ENCODE peak calls at places on chromosome 12, in seven cellular contexts. One of them, this sample, is unnamed.

GRCh38 chr12:119154435-119154818 is 24.3 kb upstream of the HSPB8 start:
- DNase-seq in HS-5: no peak
- DNase-seq in stimulated activated naive B cell treated with anti-CD40 and anti-IgM and Interleukin-4, amounts not matched to agents 10 μg/mL and 1 μg/mL and 100 μg/mL, for 72 hours: no peak
- DNase-seq in A172: no peak
- DNase-seq in cardiac fibroblast: no peak
- DNase-seq in stimulated activated CD4-positive, alpha-beta T cell treated with anti-CD3 and anti-CD28 coated beads, Interleukin-1b, Interleukin-23, amount 100 ng/mL, for 24 hours: no peak
- DNase-seq in SJCRH30: no peak
- DNase-seq in this sample: no peak

GRCh38 chr12:132640936-132641335 is 22.4 kb downstream of the P2RX2 start:
- DNase-seq in HS-5: no peak
- DNase-seq in stimulated activated naive B cell treated with anti-CD40 and anti-IgM and Interleukin-4, amounts not matched to agents 10 μg/mL and 1 μg/mL and 100 μg/mL, for 72 hours: no peak
- DNase-seq in A172: no peak
- DNase-seq in cardiac fibroblast: no peak
- DNase-seq in stimulated activated CD4-positive, alpha-beta T cell treated with anti-CD3 and anti-CD28 coated beads, Interleukin-1b, Interleukin-23, amount 100 ng/mL, for 24 hours: no peak
- DNase-seq in SJCRH30: no peak
- DNase-seq in this sample: no peak

GRCh38 chr12:128076188-128076587 is 190.8 kb upstream of the TMEM132C start:
- DNase-seq in HS-5: peak; percentile 71
- DNase-seq in stimulated activated naive B cell treated with anti-CD40 and anti-IgM and Interleukin-4, amounts not matched to agents 10 μg/mL and 1 μg/mL and 100 μg/mL, for 72 hours: no peak
- DNase-seq in A172: peak; percentile 93
- DNase-seq in cardiac fibroblast: peak; percentile 30
- DNase-seq in stimulated activated CD4-positive, alpha-beta T cell treated with anti-CD3 and anti-CD28 coated beads, Interleukin-1b, Interleukin-23, amount 100 ng/mL, for 24 hours: no peak
- DNase-seq in SJCRH30: no peak
- DNase-seq in this sample: peak; percentile 48

GRCh38 chr12:97168804-97169203 is 261.7 kb downstream of the NEDD1 start:
- DNase-seq in HS-5: no peak
- DNase-seq in stimulated activated naive B cell treated with anti-CD40 and anti-IgM and Interleukin-4, amounts not matched to agents 10 μg/mL and 1 μg/mL and 100 μg/mL, for 72 hours: no peak
- DNase-seq in A172: no peak
- DNase-seq in cardiac fibroblast: no peak
- DNase-seq in stimulated activated CD4-positive, alpha-beta T cell treated with anti-CD3 and anti-CD28 coated beads, Interleukin-1b, Interleukin-23, amount 100 ng/mL, for 24 hours: no peak
- DNase-seq in SJCRH30: no peak
- DNase-seq in this sample: no peak

GRCh38 chr12:3134526-3135135 is 57.5 kb downstream of the TSPAN9 start:
- DNase-seq in HS-5: no peak
- DNase-seq in stimulated activated naive B cell treated with anti-CD40 and anti-IgM and Interleukin-4, amounts not matched to agents 10 μg/mL and 1 μg/mL and 100 μg/mL, for 72 hours: no peak
- DNase-seq in A172: no peak
- DNase-seq in cardiac fibroblast: no peak
- DNase-seq in stimulated activated CD4-positive, alpha-beta T cell treated with anti-CD3 and anti-CD28 coated beads, Interleukin-1b, Interleukin-23, amount 100 ng/mL, for 24 hours: no peak
- DNase-seq in SJCRH30: no peak
- DNase-seq in this sample: no peak

GRCh38 chr12:45732250-45732649 is 2.7 kb downstream of the ARID2 start:
- DNase-seq in HS-5: no peak
- DNase-seq in stimulated activated naive B cell treated with anti-CD40 and anti-IgM and Interleukin-4, amounts not matched to agents 10 μg/mL and 1 μg/mL and 100 μg/mL, for 72 hours: no peak
- DNase-seq in A172: peak; percentile 16
- DNase-seq in cardiac fibroblast: peak; percentile 46
- DNase-seq in stimulated activated CD4-positive, alpha-beta T cell treated with anti-CD3 and anti-CD28 coated beads, Interleukin-1b, Interleukin-23, amount 100 ng/mL, for 24 hours: no peak
- DNase-seq in SJCRH30: no peak
- DNase-seq in this sample: no peak

GRCh38 chr12:104219361-104219892 is 3.8 kb downstream of the TXNRD1 start:
- DNase-seq in HS-5: peak; percentile 97
- DNase-seq in stimulated activated naive B cell treated with anti-CD40 and anti-IgM and Interleukin-4, amounts not matched to agents 10 μg/mL and 1 μg/mL and 100 μg/mL, for 72 hours: no peak
- DNase-seq in A172: peak; percentile 99
- DNase-seq in cardiac fibroblast: peak; percentile 98
- DNase-seq in stimulated activated CD4-positive, alpha-beta T cell treated with anti-CD3 and anti-CD28 coated beads, Interleukin-1b, Interleukin-23, amount 100 ng/mL, for 24 hours: no peak
- DNase-seq in SJCRH30: no peak
- DNase-seq in this sample: peak; percentile 99

GRCh38 chr12:111788178-111788654 is 21.5 kb downstream of the ALDH2 start:
- DNase-seq in HS-5: no peak
- DNase-seq in stimulated activated naive B cell treated with anti-CD40 and anti-IgM and Interleukin-4, amounts not matched to agents 10 μg/mL and 1 μg/mL and 100 μg/mL, for 72 hours: no peak
- DNase-seq in A172: no peak
- DNase-seq in cardiac fibroblast: peak; percentile 57
- DNase-seq in stimulated activated CD4-positive, alpha-beta T cell treated with anti-CD3 and anti-CD28 coated beads, Interleukin-1b, Interleukin-23, amount 100 ng/mL, for 24 hours: no peak
- DNase-seq in SJCRH30: peak; percentile 86
- DNase-seq in this sample: no peak

GRCh38 chr12:91515944-91516739 is 333.5 kb upstream of the DCN start:
- DNase-seq in HS-5: no peak
- DNase-seq in stimulated activated naive B cell treated with anti-CD40 and anti-IgM and Interleukin-4, amounts not matched to agents 10 μg/mL and 1 μg/mL and 100 μg/mL, for 72 hours: no peak
- DNase-seq in A172: no peak
- DNase-seq in cardiac fibroblast: no peak
- DNase-seq in stimulated activated CD4-positive, alpha-beta T cell treated with anti-CD3 and anti-CD28 coated beads, Interleukin-1b, Interleukin-23, amount 100 ng/mL, for 24 hours: no peak
- DNase-seq in SJCRH30: no peak
- DNase-seq in this sample: no peak

GRCh38 chr12:3213171-3213570 is 136.0 kb downstream of the TSPAN9 start:
- DNase-seq in HS-5: no peak
- DNase-seq in stimulated activated naive B cell treated with anti-CD40 and anti-IgM and Interleukin-4, amounts not matched to agents 10 μg/mL and 1 μg/mL and 100 μg/mL, for 72 hours: no peak
- DNase-seq in A172: no peak
- DNase-seq in cardiac fibroblast: no peak
- DNase-seq in stimulated activated CD4-positive, alpha-beta T cell treated with anti-CD3 and anti-CD28 coated beads, Interleukin-1b, Interleukin-23, amount 100 ng/mL, for 24 hours: no peak
- DNase-seq in SJCRH30: no peak
- DNase-seq in this sample: no peak

GRCh38 chr12:68612675-68613074 is 2.0 kb downstream of the RAP1B start:
- DNase-seq in HS-5: no peak
- DNase-seq in stimulated activated naive B cell treated with anti-CD40 and anti-IgM and Interleukin-4, amounts not matched to agents 10 μg/mL and 1 μg/mL and 100 μg/mL, for 72 hours: no peak
- DNase-seq in A172: no peak
- DNase-seq in cardiac fibroblast: no peak
- DNase-seq in stimulated activated CD4-positive, alpha-beta T cell treated with anti-CD3 and anti-CD28 coated beads, Interleukin-1b, Interleukin-23, amount 100 ng/mL, for 24 hours: no peak
- DNase-seq in SJCRH30: no peak
- DNase-seq in this sample: no peak

GRCh38 chr12:94841171-94841570 is 162.3 kb downstream of the NDUFA12 start:
- DNase-seq in HS-5: no peak
- DNase-seq in stimulated activated naive B cell treated with anti-CD40 and anti-IgM and Interleukin-4, amounts not matched to agents 10 μg/mL and 1 μg/mL and 100 μg/mL, for 72 hours: no peak
- DNase-seq in A172: no peak
- DNase-seq in cardiac fibroblast: no peak
- DNase-seq in stimulated activated CD4-positive, alpha-beta T cell treated with anti-CD3 and anti-CD28 coated beads, Interleukin-1b, Interleukin-23, amount 100 ng/mL, for 24 hours: no peak
- DNase-seq in SJCRH30: no peak
- DNase-seq in this sample: no peak

GRCh38 chr12:13002301-13003097 is 2.4 kb upstream of the HEBP1 start:
- DNase-seq in HS-5: no peak
- DNase-seq in stimulated activated naive B cell treated with anti-CD40 and anti-IgM and Interleukin-4, amounts not matched to agents 10 μg/mL and 1 μg/mL and 100 μg/mL, for 72 hours: no peak
- DNase-seq in A172: no peak
- DNase-seq in cardiac fibroblast: no peak
- DNase-seq in stimulated activated CD4-positive, alpha-beta T cell treated with anti-CD3 and anti-CD28 coated beads, Interleukin-1b, Interleukin-23, amount 100 ng/mL, for 24 hours: no peak
- DNase-seq in SJCRH30: no peak
- DNase-seq in this sample: no peak

GRCh38 chr12:78245111-78245510 is 414.4 kb downstream of the NAV3 start:
- DNase-seq in HS-5: no peak
- DNase-seq in stimulated activated naive B cell treated with anti-CD40 and anti-IgM and Interleukin-4, amounts not matched to agents 10 μg/mL and 1 μg/mL and 100 μg/mL, for 72 hours: no peak
- DNase-seq in A172: no peak
- DNase-seq in cardiac fibroblast: no peak
- DNase-seq in stimulated activated CD4-positive, alpha-beta T cell treated with anti-CD3 and anti-CD28 coated beads, Interleukin-1b, Interleukin-23, amount 100 ng/mL, for 24 hours: no peak
- DNase-seq in SJCRH30: no peak
- DNase-seq in this sample: no peak

GRCh38 chr12:1518486-1518762 is 76.0 kb downstream of the FBXL14 start:
- DNase-seq in HS-5: no peak
- DNase-seq in stimulated activated naive B cell treated with anti-CD40 and anti-IgM and Interleukin-4, amounts not matched to agents 10 μg/mL and 1 μg/mL and 100 μg/mL, for 72 hours: no peak
- DNase-seq in A172: no peak
- DNase-seq in cardiac fibroblast: no peak
- DNase-seq in stimulated activated CD4-positive, alpha-beta T cell treated with anti-CD3 and anti-CD28 coated beads, Interleukin-1b, Interleukin-23, amount 100 ng/mL, for 24 hours: no peak
- DNase-seq in SJCRH30: no peak
- DNase-seq in this sample: no peak

GRCh38 chr12:63052696-63053095 is 98.3 kb downstream of the AVPR1A start:
- DNase-seq in HS-5: no peak
- DNase-seq in stimulated activated naive B cell treated with anti-CD40 and anti-IgM and Interleukin-4, amounts not matched to agents 10 μg/mL and 1 μg/mL and 100 μg/mL, for 72 hours: no peak
- DNase-seq in A172: no peak
- DNase-seq in cardiac fibroblast: no peak
- DNase-seq in stimulated activated CD4-positive, alpha-beta T cell treated with anti-CD3 and anti-CD28 coated beads, Interleukin-1b, Interleukin-23, amount 100 ng/mL, for 24 hours: no peak
- DNase-seq in SJCRH30: no peak
- DNase-seq in this sample: no peak

GRCh38 chr12:64744422-64745258 is 14.6 kb downstream of the GNS start:
- DNase-seq in HS-5: no peak
- DNase-seq in stimulated activated naive B cell treated with anti-CD40 and anti-IgM and Interleukin-4, amounts not matched to agents 10 μg/mL and 1 μg/mL and 100 μg/mL, for 72 hours: no peak
- DNase-seq in A172: peak; percentile 16
- DNase-seq in cardiac fibroblast: peak; percentile 56
- DNase-seq in stimulated activated CD4-positive, alpha-beta T cell treated with anti-CD3 and anti-CD28 coated beads, Interleukin-1b, Interleukin-23, amount 100 ng/mL, for 24 hours: no peak
- DNase-seq in SJCRH30: no peak
- DNase-seq in this sample: no peak